ENCODE peak calls at places on chromosomes 16 and 17, in nine cellular contexts. N is cardiac fibroblast; O is CD8-positive, alpha-beta memory T cell; R is HL-60; Z is right atrium auricular region; K is tibial artery; G is AG10803; I is fibroblast of mammary gland; T is bronchial epithelial cell. P is an unnamed sample.

GRCh38 chr17:29710891-29711418 is 88.2 kb upstream of the CORO6 start:
- DNase-seq in T (peak; percentile 91), R (no peak), O (no peak), Z (no peak), I (peak; percentile 84), N (peak; percentile 46), K (no peak), G (peak; percentile 75), P (peak; percentile 55)

GRCh38 chr17:44878627-44879221 is 20.5 kb downstream of the EFTUD2 start:
- DNase-seq in N (peak; percentile 54), K (no peak), O (no peak), Z (no peak), T (peak; percentile 26), R (peak; percentile 13), G (peak; percentile 48), I (peak; percentile 38), P (peak; percentile 65)

GRCh38 chr17:66945451-66945850 is 19.1 kb upstream of the CACNG4 start:
- DNase-seq in R (no peak), T (no peak), I (peak; percentile 14), K (no peak), Z (no peak), G (peak; percentile 14), N (peak; percentile 8), O (no peak), P (no peak)

GRCh38 chr16:82748026-82748425 is 121.3 kb downstream of the CDH13 start:
- DNase-seq in T (no peak), Z (no peak), R (no peak), K (peak; percentile 75), N (peak; percentile 94), O (no peak), I (peak; percentile 74), G (peak; percentile 79), P (peak; percentile 67)

GRCh38 chr17:49494937-49495841 is at the start of gene NGFR:
- DNase-seq in N (peak; percentile 38), K (no peak), Z (no peak), G (no peak), R (peak; percentile 28), O (peak; percentile 52), I (peak; percentile 11), T (peak; percentile 27), P (peak; percentile 25)

GRCh38 chr16:57637424-57637823 is 9.0 kb downstream of the ADGRG1 start:
- DNase-seq in T (no peak), O (no peak), G (no peak), I (no peak), K (peak; percentile 73), N (peak; percentile 53), Z (peak; percentile 71), R (no peak), P (no peak)

GRCh38 chr16:88353232-88353631 is 29.5 kb upstream of the ZNF469 start:
- DNase-seq in G (no peak), T (no peak), I (no peak), K (no peak), R (no peak), O (no peak), Z (no peak), N (no peak), P (no peak)

GRCh38 chr17:72392056-72393010 is 271.5 kb downstream of the SOX9 start:
- DNase-seq in O (no peak), Z (no peak), G (peak; percentile 89), R (no peak), K (no peak), I (peak; percentile 96), N (peak; percentile 75), T (no peak), P (peak; percentile 90)

GRCh38 chr17:41211845-41212466 is 14.5 kb upstream of the KRTAP9-2 start:
- DNase-seq in N (no peak), Z (no peak), R (no peak), T (peak; percentile 87), K (no peak), G (peak; percentile 51), I (peak; percentile 82), O (no peak), P (peak; percentile 47)

GRCh38 chr17:33091271-33091670 is 99.6 kb downstream of the SPACA3 start:
- DNase-seq in O (no peak), K (no peak), G (no peak), Z (no peak), N (no peak), I (no peak), R (no peak), T (peak; percentile 66), P (no peak)

GRCh38 chr17:38456031-38456815 is 28.0 kb downstream of the ARHGAP23 start:
- DNase-seq in T (no peak), O (no peak), G (no peak), I (no peak), K (no peak), N (no peak), Z (no peak), R (no peak), P (no peak)

GRCh38 chr16:88599092-88599733 is 29.0 kb downstream of the ZC3H18 start:
- DNase-seq in Z (peak; percentile 89), I (no peak), G (no peak), O (no peak), N (peak; percentile 22), K (peak; percentile 90), R (peak; percentile 77), T (no peak), P (no peak)

DNA sequence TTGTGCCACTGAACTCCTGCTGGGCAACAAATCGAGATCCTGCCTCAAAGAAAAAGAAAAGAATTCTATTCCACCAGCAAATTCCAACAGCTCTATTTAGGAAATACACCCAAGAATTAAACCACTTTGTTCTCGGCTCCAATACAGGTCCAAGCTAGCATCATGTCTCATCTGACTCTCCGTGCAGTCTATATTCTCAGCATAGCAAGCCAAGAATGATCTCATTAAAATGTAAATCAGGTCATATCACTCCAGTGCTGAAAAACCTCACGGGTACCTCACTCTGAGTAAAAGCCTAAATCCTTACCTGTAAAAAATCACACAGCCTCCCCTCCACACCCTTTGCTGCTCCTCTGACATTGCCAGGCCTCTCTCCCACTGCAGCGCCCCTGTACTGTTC is 23.9 kb downstream of the UBE2G1 start:
- DNase-seq in I (no peak), R (no peak), N (no peak), Z (no peak), O (no peak), T (peak; percentile 35), K (no peak), G (no peak), P (no peak)
- H3K4me3 ChIP-seq in I (no peak overlapping the region), R (no peak overlapping the region), N (no peak overlapping the region), Z (no peak overlapping the region), O (no peak overlapping the region), T (no peak overlapping the region), K (no peak overlapping the region), G (no peak overlapping the region), P (no peak overlapping the region)

DNA sequence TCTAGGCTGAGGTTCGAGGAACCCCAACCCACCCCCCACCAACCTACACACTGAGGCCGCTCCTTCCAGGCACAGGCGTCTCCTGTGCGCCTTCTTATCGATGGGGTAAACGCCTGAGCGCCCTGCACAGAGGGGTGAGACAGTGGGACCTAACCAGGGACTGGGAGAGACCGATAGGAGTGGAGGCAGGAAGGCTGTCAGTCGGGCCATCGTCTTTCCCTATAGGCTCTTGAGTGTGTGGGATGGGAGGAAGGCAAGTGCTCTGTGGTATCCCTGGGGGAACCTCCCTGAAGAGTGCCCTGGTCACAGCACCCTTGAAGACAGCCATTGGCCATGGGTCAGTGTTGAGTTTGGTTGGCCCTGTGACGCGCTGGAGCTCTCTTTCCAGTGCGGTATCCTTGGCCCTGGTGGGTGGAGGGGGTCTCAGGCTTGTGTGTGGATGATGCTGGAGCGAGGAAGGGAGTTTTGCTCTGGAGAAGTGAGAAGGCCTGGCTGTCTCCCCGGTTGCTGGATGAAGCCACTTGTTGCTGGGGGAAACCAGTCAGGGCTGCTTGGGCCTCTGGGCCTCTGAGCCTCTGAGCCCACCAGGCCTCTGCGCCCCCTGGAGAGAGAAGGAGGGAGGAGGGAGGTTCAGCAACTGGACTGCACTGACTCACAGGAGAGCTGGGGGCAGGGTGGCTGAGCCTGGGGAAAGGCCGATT is 1.7 kb downstream of the GPRC5C start:
- DNase-seq in O (no peak), K (peak; percentile 82), Z (no peak), N (peak; percentile 49), R (no peak), G (no peak), I (peak; percentile 40), T (no peak), P (no peak)
- H3K4me3 ChIP-seq in O (no peak overlapping the region), K (peak overlapping the region; percentile 91), Z (peak overlapping the region; percentile 68), N (no peak overlapping the region), R (no peak overlapping the region), G (no peak overlapping the region), I (no peak overlapping the region), T (peak overlapping the region; percentile 69), P (no peak overlapping the region)

GRCh38 chr16:68328860-68329370 is 18.1 kb downstream of the PRMT7 start:
- DNase-seq in R (no peak), T (no peak), Z (no peak), K (no peak), N (no peak), O (no peak), I (no peak), G (no peak), P (no peak)

GRCh38 chr16:68328151-68328859 is 17.5 kb downstream of the PRMT7 start:
- DNase-seq in O (peak; percentile 70), Z (peak; percentile 85), N (peak; percentile 89), R (peak; percentile 81), T (peak; percentile 75), K (peak; percentile 85), I (peak; percentile 85), G (peak; percentile 81), P (peak; percentile 72)

GRCh38 chr16:68335175-68335574 is 24.4 kb downstream of the PRMT7 start:
- DNase-seq in T (peak; percentile 22), O (no peak), R (no peak), N (no peak), G (peak; percentile 31), Z (no peak), K (no peak), I (peak; percentile 79), P (no peak)

GRCh38 chr16:68331879-68332410 is 21.1 kb downstream of the PRMT7 start:
- DNase-seq in O (no peak), K (no peak), I (peak; percentile 40), T (no peak), R (no peak), G (peak; percentile 62), Z (no peak), N (no peak), P (no peak)

DNA sequence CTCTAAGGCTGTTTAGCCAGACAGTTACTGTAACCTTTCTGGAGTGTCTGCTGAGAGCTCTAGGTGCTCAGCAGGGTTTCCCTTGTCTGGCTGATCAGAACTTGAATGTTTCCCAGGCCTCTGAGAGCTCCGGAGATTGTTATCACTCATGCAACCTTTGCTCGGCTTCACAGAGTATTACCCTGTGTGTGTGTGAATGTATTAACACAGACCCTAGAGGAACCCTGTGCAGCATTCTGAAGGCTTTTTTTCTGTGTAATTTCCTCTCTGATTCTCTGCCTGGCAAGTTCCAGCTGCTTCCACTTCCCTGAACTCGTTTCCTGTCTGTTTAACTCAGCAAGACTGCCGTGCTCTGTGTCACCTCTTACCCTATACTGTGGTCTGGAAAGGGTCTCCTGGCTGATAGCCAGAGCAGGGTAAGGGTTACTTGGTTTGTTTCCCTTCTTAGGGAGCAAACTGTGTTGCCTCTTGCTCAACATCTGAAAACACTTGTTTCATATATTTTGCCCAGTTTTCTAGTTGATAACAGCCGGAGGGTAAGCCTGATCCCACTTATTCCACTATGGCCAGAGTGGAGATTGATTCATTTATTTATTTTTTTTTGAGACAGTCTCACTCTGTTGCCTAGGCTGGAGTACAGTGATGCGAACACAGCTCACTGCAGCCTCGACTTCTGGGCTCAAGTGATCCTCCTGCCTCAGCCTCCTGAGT is 21.7 kb downstream of the PRMT7 start:
- DNase-seq in O (no peak), T (peak; percentile 33), R (peak; percentile 97), N (peak; percentile 64), G (peak; percentile 17), K (no peak), I (peak; percentile 55), Z (no peak), P (no peak)
- H3K4me3 ChIP-seq in O (no peak overlapping the region), T (no peak overlapping the region), R (no peak overlapping the region), N (no peak overlapping the region), G (no peak overlapping the region), K (no peak overlapping the region), I (no peak overlapping the region), Z (no peak overlapping the region), P (no peak overlapping the region)

GRCh38 chr17:28547623-28548416 is 4.6 kb downstream of the UNC119 start:
- DNase-seq in G (peak; percentile 57), I (peak; percentile 69), R (peak; percentile 91), O (peak; percentile 33), Z (peak; percentile 73), K (peak; percentile 78), N (peak; percentile 79), T (peak; percentile 56), P (peak; percentile 85)
- H3K4me3 ChIP-seq in G (no peak overlapping the region), I (no peak overlapping the region), R (peak overlapping the region; percentile 39), O (no peak overlapping the region), Z (no peak overlapping the region), K (no peak overlapping the region), N (no peak overlapping the region), T (no peak overlapping the region), P (no peak overlapping the region)